ENCODE peak calls at places on chromosome 1, in ten cellular contexts. I is breast epithelium; M is kidney tubule cell; J is kidney glomerular epithelial cell; H is activated effector memory CD4-positive, alpha-beta T cell treated with Interleukin-2 at 50 U/mL for 16 hours; X is fibroblast of lung; E is AG04450; F is neural progenitor cell; K is GDM1; V is endothelial cell. L is an unnamed sample.

GRCh38 chr1:108561731-108562326 is 1.9 kb downstream of the EEIG2 start:
- DNase-seq in F (peak), H (peak), E (no peak), M (peak), V (peak), K (peak), I (no peak), X (no peak), J (no peak), L (peak)

GRCh38 chr1:91883470-91883869 is 2.5 kb downstream of the TGFBR3 start:
- DNase-seq in J (peak), K (no peak), H (no peak), M (peak), I (no peak), V (no peak), F (no peak), E (no peak), X (no peak), L (no peak)

GRCh38 chr1:92953491-92953890 is 7.8 kb downstream of the DIPK1A start:
- DNase-seq in H (no peak), M (no peak), E (no peak), V (no peak), F (no peak), X (no peak), J (no peak), K (no peak), I (no peak), L (no peak)

GRCh38 chr1:47934243-47934805 is 62.9 kb downstream of the TRABD2B start:
- DNase-seq in I (no peak), K (no peak), H (no peak), E (no peak), X (no peak), J (peak), F (peak), V (no peak), M (peak), L (no peak)

GRCh38 chr1:217188280-217189235 is 442.3 kb downstream of the GPATCH2 start:
- DNase-seq in X (peak), V (no peak), J (no peak), K (no peak), E (no peak), F (no peak), M (no peak), I (no peak), H (no peak), L (no peak)

GRCh38 chr1:18230840-18231239 is 123.2 kb downstream of the IGSF21 start:
- DNase-seq in H (no peak), I (no peak), K (no peak), F (no peak), M (no peak), X (no peak), V (peak), J (no peak), E (no peak), L (no peak)

GRCh38 chr1:182713492-182713891 is 29.1 kb upstream of the RGS8 start:
- DNase-seq in M (no peak), F (no peak), V (no peak), J (no peak), E (no peak), K (no peak), X (no peak), H (no peak), I (no peak), L (no peak)

GRCh38 chr1:81848880-81849500 is 48.3 kb downstream of the ADGRL2 start:
- DNase-seq in V (no peak), I (no peak), E (no peak), J (no peak), X (no peak), F (peak), M (no peak), K (no peak), H (no peak), L (no peak)

GRCh38 chr1:154971341-154971998 is 923 bp upstream of the SHC1 start:
- DNase-seq in E (no peak), K (no peak), H (no peak), I (no peak), X (no peak), J (no peak), F (no peak), M (no peak), V (no peak), L (no peak)